ENCODE peak calls at places on chromosomes 13 and 19, in five cellular contexts. E is SK-N-SH; N is heart right ventricle; L is amniotic stem cell; F is CD4-positive, alpha-beta T cell. S is an unnamed sample.

GRCh38 chr13:113448885-113449692 is 4.2 kb downstream of the ADPRHL1 start:
- DNase-seq in E (no peak), N (no peak), L (no peak), F (peak; percentile 32), S (peak; percentile 84)

GRCh38 chr13:97975851-97976550 is 22.5 kb downstream of the IPO5 start:
- DNase-seq in E (peak; percentile 98), N (peak; percentile 93), L (peak; percentile 89), F (peak; percentile 78), S (peak; percentile 51)

GRCh38 chr13:98333481-98333880 is 156.4 kb upstream of the RNF113B start:
- DNase-seq in E (no peak), N (no peak), L (no peak), F (no peak), S (no peak)

GRCh38 chr13:100518394-100519062 is 70.1 kb downstream of the GGACT start:
- DNase-seq in E (no peak), N (no peak), L (no peak), F (no peak), S (no peak)

GRCh38 chr13:79307433-79307861 is 98.6 kb downstream of the RBM26 start:
- DNase-seq in E (no peak), N (no peak), L (no peak), F (no peak), S (no peak)

GRCh38 chr19:2527171-2527570 is 51.2 kb downstream of the GADD45B start:
- DNase-seq in E (no peak), N (no peak), L (no peak), F (no peak), S (no peak)

GRCh38 chr13:93714171-93714570 is 487.6 kb downstream of the GPC6 start:
- DNase-seq in E (no peak), N (no peak), L (no peak), F (no peak), S (no peak)

GRCh38 chr13:23469901-23470525 is 36.5 kb upstream of the SACS start:
- DNase-seq in E (no peak), N (no peak), L (peak; percentile 63), F (no peak), S (no peak)

GRCh38 chr13:66528903-66529576 is 701.1 kb downstream of the PCDH9 start:
- DNase-seq in E (no peak), N (no peak), L (no peak), F (no peak), S (no peak)

GRCh38 chr13:60090579-60090978 is 73.1 kb downstream of the DIAPH3 start:
- DNase-seq in E (no peak), N (no peak), L (no peak), F (no peak), S (no peak)

GRCh38 chr19:19261350-19262189 is 11.5 kb downstream of the TM6SF2 start:
- DNase-seq in E (peak; percentile 92), N (no peak), L (no peak), F (no peak), S (no peak)

GRCh38 chr19:55647732-55648656 is at the start of gene CCDC106:
- DNase-seq in E (peak; percentile 93), N (peak; percentile 71), L (no peak), F (no peak), S (peak; percentile 85)

GRCh38 chr19:6752257-6753177 is 13.0 kb downstream of the TRIP10 start:
- DNase-seq in E (no peak), N (no peak), L (no peak), F (no peak), S (no peak)

GRCh38 chr19:23999821-24000610 is 85.3 kb downstream of the ZNF726 start:
- DNase-seq in E (no peak), N (no peak), L (no peak), F (no peak), S (no peak)

GRCh38 chr13:83377486-83377885 is 504.8 kb downstream of the SLITRK1 start:
- DNase-seq in E (no peak), N (no peak), L (peak; percentile 7), F (no peak), S (no peak)

GRCh38 chr13:111248822-111249221 is 71.6 kb upstream of the TEX29 start:
- DNase-seq in E (no peak), N (no peak), L (no peak), F (no peak), S (no peak)

GRCh38 chr13:20974981-20975585 is 72.5 kb upstream of the XPO4 start:
- DNase-seq in E (no peak), N (no peak), L (no peak), F (no peak), S (no peak)

GRCh38 chr13:36872621-36873020 is 47.4 kb downstream of the SMAD9 start:
- DNase-seq in E (no peak), N (peak; percentile 19), L (no peak), F (no peak), S (peak; percentile 21)

GRCh38 chr13:113584870-113585671 is 518 bp downstream of the TFDP1 start:
- DNase-seq in E (peak; percentile 77), N (no peak), L (no peak), F (no peak), S (peak; percentile 22)

GRCh38 chr19:11234486-11235075 is 4.8 kb upstream of the ANGPTL8 start:
- DNase-seq in E (no peak), N (no peak), L (no peak), F (no peak), S (no peak)

GRCh38 chr19:345320-345879 is 804 bp upstream of the MIER2 start:
- DNase-seq in E (no peak), N (no peak), L (no peak), F (no peak), S (no peak)

GRCh38 chr13:113651511-113652403 is 6.2 kb downstream of the ATP4B start:
- DNase-seq in E (no peak), N (no peak), L (no peak), F (no peak), S (no peak)

GRCh38 chr19:4343845-4344713 is 717 bp downstream of the MPND start:
- DNase-seq in E (no peak), N (no peak), L (no peak), F (no peak), S (no peak)

S was measured in testis.